ENCODE peak calls at places on chromosomes 5 and 9, in four cellular contexts. One of them, this sample, is unnamed. For H3K4me1, the result is how much of the 10 kb centered on the place peaks cover.

GRCh38 chr9:137316012-137316981 is 14.2 kb upstream of the NRARP start:
- DNase-seq in H1: peak
- DNase-seq in A549: peak
- DNase-seq in HepG2: no peak
- DNase-seq in this sample: peak

GRCh38 chr5:36950586-36951457 is 74.3 kb downstream of the NIPBL start:
- DNase-seq in HepG2: no peak
- DNase-seq in A549: no peak
- DNase-seq in H1: no peak
- DNase-seq in this sample: no peak

GRCh38 chr5:139492700-139493192 is 10.2 kb upstream of the STING1 start:
- DNase-seq in H1: no peak
- DNase-seq in HepG2: no peak
- DNase-seq in A549: peak
- DNase-seq in this sample: peak

GRCh38 chr5:158922816-158923215 is 176.9 kb downstream of the EBF1 start:
- DNase-seq in HepG2: no peak
- DNase-seq in H1: no peak
- DNase-seq in A549: no peak
- DNase-seq in this sample: no peak

GRCh38 chr9:95498641-95499040 is 18.1 kb downstream of the PTCH1 start:
- DNase-seq in A549: no peak
- DNase-seq in H1: no peak
- DNase-seq in HepG2: no peak
- DNase-seq in this sample: no peak

GRCh38 chr9:90099262-90099982 is 494.6 kb downstream of the GADD45G start:
- DNase-seq in H1: no peak
- DNase-seq in A549: peak
- DNase-seq in HepG2: peak
- DNase-seq in this sample: peak

GRCh38 chr5:137300411-137301240 is 198.5 kb downstream of the SPOCK1 start:
- DNase-seq in H1: peak
- DNase-seq in A549: no peak
- DNase-seq in HepG2: no peak
- DNase-seq in this sample: peak

GRCh38 chr5:170262061-170262764 is 29.4 kb downstream of the C5orf58 start:
- DNase-seq in A549: no peak
- DNase-seq in HepG2: no peak
- DNase-seq in H1: no peak
- DNase-seq in this sample: no peak

GRCh38 chr9:131715906-131716305 is 24.0 kb downstream of the RAPGEF1 start:
- DNase-seq in A549: no peak
- DNase-seq in H1: no peak
- DNase-seq in HepG2: no peak
- DNase-seq in this sample: peak

GRCh38 chr9:134330590-134330989 is 4.3 kb downstream of the RXRA start:
- DNase-seq in HepG2: no peak
- DNase-seq in H1: no peak
- DNase-seq in A549: no peak
- DNase-seq in this sample: no peak

GRCh38 chr5:10448754-10449345 is 7.2 kb downstream of the ROPN1L start:
- DNase-seq in HepG2: no peak
- DNase-seq in A549: no peak
- DNase-seq in H1: no peak
- DNase-seq in this sample: no peak

GRCh38 chr5:35884125-35884788 is 27.6 kb downstream of the IL7R start:
- DNase-seq in HepG2: no peak
- DNase-seq in A549: no peak
- DNase-seq in H1: no peak
- DNase-seq in this sample: peak

GRCh38 chr5:163978897-163979296 is 473.5 kb downstream of the MAT2B start:
- DNase-seq in A549: no peak
- DNase-seq in HepG2: no peak
- DNase-seq in H1: no peak
- DNase-seq in this sample: no peak

GRCh38 chr9:83707518-83707767 is 315 bp downstream of the UBQLN1 start:
- DNase-seq in HepG2: no peak
- DNase-seq in H1: no peak
- DNase-seq in A549: no peak
- DNase-seq in this sample: peak

GRCh38 chr5:179908528-179908927 is 831 bp upstream of the TBC1D9B start:
- DNase-seq in HepG2: peak
- DNase-seq in A549: no peak
- DNase-seq in H1: peak
- DNase-seq in this sample: no peak

GRCh38 chr9:95217936-95218335 is 99.6 kb downstream of the FANCC start:
- DNase-seq in A549: no peak
- DNase-seq in H1: no peak
- DNase-seq in HepG2: no peak
- DNase-seq in this sample: no peak

GRCh38 chr9:132210472-132211145 is 48.8 kb downstream of the NTNG2 start:
- DNase-seq in HepG2: no peak
- DNase-seq in A549: no peak
- DNase-seq in H1: no peak
- DNase-seq in this sample: no peak

GRCh38 chr9:5435912-5436311 is 1.8 kb downstream of the PLGRKT start:
- DNase-seq in A549: no peak
- DNase-seq in HepG2: no peak
- DNase-seq in H1: no peak
- DNase-seq in this sample: no peak

GRCh38 chr9:111599092-111599947 is at the start of gene PTGR1:
- DNase-seq in H1: peak
- DNase-seq in A549: peak
- DNase-seq in HepG2: peak
- DNase-seq in this sample: peak

GRCh38 chr5:143506881-143507552 is 103.5 kb upstream of the NR3C1 start:
- DNase-seq in A549: peak
- DNase-seq in H1: no peak
- DNase-seq in HepG2: peak
- DNase-seq in this sample: peak

GRCh38 chr5:116411101-116411571 is 163.5 kb downstream of the SEMA6A start:
- DNase-seq in A549: no peak
- DNase-seq in H1: no peak
- DNase-seq in HepG2: no peak
- DNase-seq in this sample: no peak

GRCh38 chr9:8924529-8924928 is 1125.0 kb upstream of the DMAC1 start:
- DNase-seq in HepG2: no peak
- DNase-seq in H1: no peak
- DNase-seq in A549: no peak
- DNase-seq in this sample: no peak

GRCh38 chr9:110526426-110526825 is 53.1 kb downstream of the SVEP1 start:
- DNase-seq in HepG2: no peak
- DNase-seq in H1: no peak
- DNase-seq in A549: no peak
- DNase-seq in this sample: no peak

GRCh38 chr5:109692852-109693251 is 3.1 kb downstream of the MAN2A1 start:
- DNase-seq in H1: no peak
- DNase-seq in HepG2: no peak
- DNase-seq in A549: no peak
- DNase-seq in this sample: no peak

GRCh38 chr9:33116855-33117254 is 40.4 kb upstream of the SMU1 start:
- DNase-seq in H1: no peak
- DNase-seq in A549: no peak
- DNase-seq in HepG2: no peak
- DNase-seq in this sample: no peak
- H3K4me2 ChIP-seq in H1: no peak
- H3K4me2 ChIP-seq in A549: no peak
- H3K4me2 ChIP-seq in HepG2: no peak
- H3K4me2 ChIP-seq in this sample: no peak

GRCh38 chr5:107526263-107526937 is 144.3 kb downstream of the EFNA5 start:
- DNase-seq in H1: no peak
- DNase-seq in A549: no peak
- DNase-seq in HepG2: no peak
- DNase-seq in this sample: peak
- H3K4me1 ChIP-seq in H1: under half
- H3K4me1 ChIP-seq in A549: half or more
- H3K4me1 ChIP-seq in HepG2: under half
- H3K4me1 ChIP-seq in this sample: under half

GRCh38 chr9:37758747-37759146 is 5.1 kb downstream of the TRMT10B start:
- DNase-seq in H1: no peak
- DNase-seq in A549: no peak
- DNase-seq in HepG2: no peak
- DNase-seq in this sample: no peak

GRCh38 chr9:37761511-37761910 is 7.9 kb downstream of the TRMT10B start:
- DNase-seq in H1: no peak
- DNase-seq in HepG2: no peak
- DNase-seq in A549: no peak
- DNase-seq in this sample: no peak

GRCh38 chr9:37760416-37761165 is 7.0 kb downstream of the TRMT10B start:
- DNase-seq in H1: no peak
- DNase-seq in HepG2: peak
- DNase-seq in A549: no peak
- DNase-seq in this sample: no peak
- TF ChIP-seq JUN in H1: no peak
- TF ChIP-seq JUN in HepG2: no peak
- TF ChIP-seq JUN in A549: no peak
- TF ChIP-seq JUN in this sample: no peak

GRCh38 chr5:14669415-14669814 is 4.9 kb downstream of the OTULIN start:
- DNase-seq in H1: no peak
- DNase-seq in A549: no peak
- DNase-seq in HepG2: no peak
- DNase-seq in this sample: no peak
- H3K4me2 ChIP-seq in H1: no peak
- H3K4me2 ChIP-seq in A549: no peak
- H3K4me2 ChIP-seq in HepG2: no peak
- H3K4me2 ChIP-seq in this sample: no peak

DNA sequence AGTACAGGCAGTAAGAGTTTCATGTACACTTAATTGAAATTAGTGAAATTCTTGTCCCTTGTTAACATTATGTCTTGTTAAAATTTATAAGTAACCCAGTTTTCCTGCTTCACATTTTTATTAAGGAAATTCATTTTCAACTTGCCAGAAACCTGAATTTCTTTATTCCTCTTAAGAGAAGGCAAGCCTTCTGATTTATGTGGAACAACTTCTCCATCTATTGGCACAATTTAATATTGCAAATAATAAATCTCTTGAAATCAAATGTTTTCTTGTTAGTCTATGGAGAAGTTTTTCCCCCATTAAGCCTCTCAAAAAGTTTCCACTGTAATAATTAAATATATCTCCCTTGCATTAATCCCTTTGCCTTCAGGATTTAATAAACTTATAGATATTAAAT is 33.8 kb upstream of the ACO1 start:
- DNase-seq in H1: no peak
- DNase-seq in A549: peak
- DNase-seq in HepG2: peak
- DNase-seq in this sample: peak
- H3K4me1 ChIP-seq in H1: under half
- H3K4me1 ChIP-seq in A549: under half
- H3K4me1 ChIP-seq in HepG2: under half
- H3K4me1 ChIP-seq in this sample: under half

GRCh38 chr9:123825337-123825736 is 104.6 kb downstream of the DENND1A start:
- DNase-seq in A549: peak
- DNase-seq in HepG2: peak
- DNase-seq in H1: no peak
- DNase-seq in this sample: no peak
- TF ChIP-seq JUN in A549: no peak
- TF ChIP-seq JUN in HepG2: no peak
- TF ChIP-seq JUN in H1: no peak
- TF ChIP-seq JUN in this sample: no peak

GRCh38 chr9:682633-683508 is 158.6 kb upstream of the DMRT1 start:
- DNase-seq in HepG2: peak
- DNase-seq in H1: no peak
- DNase-seq in A549: peak
- DNase-seq in this sample: peak
- H3K4me2 ChIP-seq in HepG2: peak
- H3K4me2 ChIP-seq in H1: no peak
- H3K4me2 ChIP-seq in A549: peak
- H3K4me2 ChIP-seq in this sample: peak

DNA sequence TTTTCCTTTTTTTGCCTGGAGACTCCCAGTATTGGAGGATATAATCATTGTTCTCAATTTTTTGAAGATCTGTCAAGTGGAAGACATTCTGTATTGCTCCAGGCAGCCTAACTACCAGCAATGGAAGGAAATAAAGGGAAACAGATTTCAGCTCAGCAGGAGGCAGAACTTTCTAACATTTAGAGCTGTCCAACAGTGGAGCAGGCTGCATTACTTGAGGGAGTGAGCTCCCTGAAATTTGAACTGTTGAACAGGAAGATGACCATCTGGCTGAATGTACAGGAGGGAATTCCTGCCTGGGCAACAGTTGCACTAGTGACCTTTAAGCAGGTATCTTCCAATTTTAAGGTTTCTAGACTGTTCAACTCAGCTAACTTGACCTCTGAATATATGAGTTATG is 1.1 kb upstream of the GAPVD1 start:
- DNase-seq in H1: no peak
- DNase-seq in A549: no peak
- DNase-seq in HepG2: peak
- DNase-seq in this sample: no peak
- H3K4me1 ChIP-seq in H1: under half
- H3K4me1 ChIP-seq in A549: under half
- H3K4me1 ChIP-seq in HepG2: half or more
- H3K4me1 ChIP-seq in this sample: under half